ENCODE peak calls at places on chromosomes 1 and 21, in four cellular contexts. A is foreskin fibroblast; R is CD4-positive, alpha-beta memory T cell; E is GM23338. T is an unnamed sample.

GRCh38 chr1:9589719-9590157 is 1.0 kb downstream of the TMEM201 start:
- DNase-seq in A (peak), R (no peak), E (no peak), T (no peak)

GRCh38 chr1:117630423-117630998 is 24.7 kb downstream of the TENT5C start:
- DNase-seq in A (no peak), R (no peak), E (no peak), T (no peak)

GRCh38 chr1:43932786-43933385 is 715 bp upstream of the ARTN start:
- DNase-seq in A (peak), R (no peak), E (no peak), T (no peak)

GRCh38 chr1:38784452-38785284 is 74.9 kb downstream of the RRAGC start:
- DNase-seq in A (no peak), R (no peak), E (no peak), T (no peak)

GRCh38 chr1:92922378-92923035 is 38.8 kb downstream of the DIPK1A start:
- DNase-seq in A (peak), R (no peak), E (no peak), T (no peak)

GRCh38 chr1:183024352-183025337 is 1.4 kb downstream of the LAMC1 start:
- DNase-seq in A (peak), R (no peak), E (no peak), T (no peak)

GRCh38 chr1:101309334-101310221 is 72.8 kb downstream of the S1PR1 start:
- DNase-seq in A (peak), R (peak), E (peak), T (peak)

GRCh38 chr21:17752171-17752570 is 67.0 kb downstream of the C21orf91 start:
- DNase-seq in A (no peak), R (no peak), E (no peak), T (no peak)

GRCh38 chr1:43246466-43247213 is 23.1 kb upstream of the TMEM125 start:
- DNase-seq in A (no peak), R (no peak), E (no peak), T (no peak)

GRCh38 chr1:61092643-61093042 is 10.3 kb downstream of the NFIA start:
- DNase-seq in A (no peak), R (no peak), E (no peak), T (no peak)

GRCh38 chr1:244074559-244075171 is 23.6 kb downstream of the ZBTB18 start:
- DNase-seq in A (no peak), R (peak), E (no peak), T (peak)

GRCh38 chr1:1432951-1433803 is 2.3 kb upstream of the VWA1 start:
- DNase-seq in A (no peak), R (no peak), E (peak), T (no peak)
- H3K4me3 ChIP-seq in A (no peak), R (no peak), E (peak), T (no peak)

DNA sequence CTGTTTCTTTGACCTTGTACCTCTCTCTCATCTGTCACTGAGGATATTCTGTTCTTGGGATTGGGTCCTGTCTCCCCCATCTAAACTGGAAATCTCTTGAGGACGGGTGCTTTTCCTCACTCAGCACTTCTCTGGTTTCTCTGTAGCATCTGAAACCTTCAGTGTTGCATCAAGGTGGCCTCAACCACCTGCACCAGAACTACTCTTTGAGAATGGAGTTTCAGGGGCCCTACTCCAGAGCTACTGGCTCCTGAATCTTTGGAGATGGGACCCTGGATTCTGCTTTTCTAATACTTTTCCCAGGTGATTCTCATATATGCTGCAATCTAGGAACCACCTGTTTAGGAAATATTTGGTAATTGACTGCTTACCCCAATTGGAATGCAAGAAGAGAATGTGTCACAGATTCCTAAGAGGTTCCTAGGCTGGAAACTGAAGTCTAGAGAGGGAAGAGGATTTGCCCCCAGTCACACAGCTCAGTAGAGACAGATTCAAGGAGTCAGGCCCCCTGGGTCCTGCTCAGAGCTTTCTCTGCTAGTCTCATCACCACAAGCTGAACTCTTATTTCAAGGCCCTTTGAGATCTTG is 48.8 kb downstream of the EIF2D start:
- DNase-seq in A (no peak), R (no peak), E (no peak), T (no peak)
- H3K4me3 ChIP-seq in A (no peak), R (peak), E (no peak), T (peak)

GRCh38 chr1:156571959-156572662 is at the start of gene IQGAP3:
- DNase-seq in A (peak), R (peak), E (peak), T (peak)
- H3K4me3 ChIP-seq in A (peak), R (no peak), E (peak), T (peak)

DNA sequence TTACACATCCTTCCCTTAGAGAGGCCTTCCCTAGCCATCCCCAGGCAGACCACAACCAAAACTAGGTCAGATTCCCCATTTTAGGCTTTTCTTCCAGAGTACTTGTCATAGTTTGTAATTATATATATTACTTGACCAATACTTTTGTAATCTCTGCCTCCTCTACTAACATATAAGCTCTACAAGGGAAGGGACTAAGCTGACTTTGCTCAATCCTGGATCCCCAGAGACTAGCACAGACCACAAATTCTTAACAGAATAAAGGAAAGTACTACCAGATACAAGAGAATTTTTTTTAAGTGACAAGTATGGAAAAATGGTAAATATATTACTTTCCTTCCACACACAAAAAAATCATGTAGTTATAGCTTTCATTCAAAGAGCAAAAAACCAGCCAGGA is 2.0 kb downstream of the ZMYM6 start:
- DNase-seq in A (no peak), R (no peak), E (no peak), T (no peak)
- H3K4me3 ChIP-seq in A (peak), R (no peak), E (no peak), T (no peak)

DNA sequence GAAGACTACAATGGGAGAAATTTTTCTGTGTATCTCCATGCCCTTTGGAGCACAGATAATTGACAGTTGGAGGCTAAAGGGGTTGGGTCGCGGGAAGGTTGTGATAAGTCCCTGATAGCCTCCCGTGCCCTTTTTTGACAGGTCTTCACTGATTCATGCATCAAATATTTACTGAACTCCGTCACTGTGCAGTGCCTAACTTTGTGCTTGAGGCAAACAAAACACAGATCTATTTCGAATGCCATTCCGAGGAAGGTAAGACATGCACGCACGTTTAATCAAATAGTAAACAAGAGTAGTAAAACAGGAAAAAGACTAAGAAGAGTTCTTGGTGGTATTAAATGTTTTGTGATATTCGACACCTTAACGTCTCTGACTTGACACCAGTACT is 494 bp upstream of the PIP5K1A start:
- DNase-seq in A (no peak), R (no peak), E (peak), T (no peak)
- H3K4me3 ChIP-seq in A (peak), R (peak), E (peak), T (peak)